ENCODE peak calls at places on chromosomes 13 and 19, in four cellular contexts. R, U, S and L are unnamed samples.

GRCh38 chr13:52809310-52809769 is 39.1 kb downstream of the PCDH8 start:
- DNase-seq in U (peak), S (peak), R (peak), L (peak)

GRCh38 chr13:114017028-114017630 is 43.3 kb upstream of the C13orf46 start:
- DNase-seq in U (no peak), R (no peak), S (peak), L (peak)

GRCh38 chr13:98976338-98976737 is 1.5 kb downstream of the DOCK9 start:
- DNase-seq in S (no peak), R (no peak), U (no peak), L (no peak)

GRCh38 chr19:3690551-3691371 is 9.5 kb downstream of the PIP5K1C start:
- DNase-seq in U (no peak), R (no peak), S (no peak), L (no peak)

GRCh38 chr13:78168981-78169380 is 250.3 kb upstream of the EDNRB start:
- DNase-seq in U (no peak), R (no peak), S (no peak), L (no peak)

GRCh38 chr19:8526345-8527062 is 12.5 kb upstream of the ZNF414 start:
- DNase-seq in S (peak), U (peak), R (no peak), L (peak)

GRCh38 chr19:13537454-13537853 is 31.2 kb upstream of the CACNA1A start:
- DNase-seq in R (no peak), S (peak), U (no peak), L (no peak)

GRCh38 chr13:93670858-93671257 is 444.3 kb downstream of the GPC6 start:
- DNase-seq in S (no peak), R (no peak), U (no peak), L (no peak)

GRCh38 chr19:45901432-45901903 is 945 bp downstream of the MYPOP start:
- DNase-seq in R (no peak), S (no peak), U (no peak), L (peak)

GRCh38 chr19:1074512-1075283 is 7.7 kb downstream of the ARHGAP45 start:
- DNase-seq in S (peak), R (no peak), U (no peak), L (peak)

GRCh38 chr19:33394006-33394722 is 20.7 kb downstream of the CEBPG start:
- DNase-seq in R (no peak), S (no peak), U (peak), L (no peak)

GRCh38 chr19:40154121-40154680 is 37.0 kb upstream of the MAP3K10 start:
- DNase-seq in U (no peak), S (no peak), R (no peak), L (no peak)

GRCh38 chr13:106986033-106986484 is 418.1 kb upstream of the ARGLU1 start:
- DNase-seq in R (no peak), S (no peak), U (no peak), L (no peak)

GRCh38 chr13:40388617-40389016 is 277.8 kb downstream of the FOXO1 start:
- DNase-seq in U (no peak), R (peak), S (no peak), L (no peak)

GRCh38 chr13:74134777-74135305 is 637 bp upstream of the KLF12 start:
- DNase-seq in R (no peak), S (no peak), U (no peak), L (peak)

GRCh38 chr13:22926176-22927007 is 254.4 kb upstream of the SGCG start:
- DNase-seq in S (peak), U (no peak), R (no peak), L (no peak)

GRCh38 chr19:51040151-51040550 is 5.3 kb upstream of the KLK12 start:
- DNase-seq in R (no peak), U (no peak), S (no peak), L (no peak)

GRCh38 chr13:110340812-110341444 is 33.8 kb downstream of the COL4A2 start:
- DNase-seq in S (no peak), R (no peak), U (no peak), L (no peak)

GRCh38 chr13:100396771-100397170 is 191.8 kb downstream of the GGACT start:
- DNase-seq in S (no peak), R (no peak), U (no peak), L (no peak)

GRCh38 chr19:47756953-47757608 is 11.7 kb downstream of the NOP53 start:
- DNase-seq in R (no peak), S (no peak), U (no peak), L (no peak)

GRCh38 chr13:40665754-40666057 is 735 bp downstream of the FOXO1 start:
- DNase-seq in R (no peak), S (no peak), U (no peak), L (peak)

GRCh38 chr13:56864451-56864850 is 276.3 kb upstream of the PRR20A start:
- DNase-seq in U (no peak), S (no peak), R (no peak), L (no peak)

GRCh38 chr13:50353651-50354415 is 338.6 kb downstream of the KCNRG start:
- DNase-seq in R (no peak), S (no peak), U (no peak), L (no peak)

GRCh38 chr13:50203256-50204083 is 188.2 kb downstream of the KCNRG start:
- DNase-seq in U (no peak), S (no peak), R (no peak), L (no peak)

GRCh38 chr13:65966991-65967451 is 1263.1 kb downstream of the PCDH9 start:
- DNase-seq in R (no peak), U (peak), S (peak), L (peak)

GRCh38 chr19:10612515-10613119 is 12.7 kb upstream of the SLC44A2 start:
- DNase-seq in R (no peak), S (no peak), U (no peak), L (peak)

GRCh38 chr19:41801031-41801430 is 4.6 kb downstream of the CEACAM3 start:
- DNase-seq in S (no peak), U (no peak), R (no peak), L (no peak)

GRCh38 chr13:94344126-94344863 is 135.2 kb downstream of the DCT start:
- DNase-seq in R (no peak), S (no peak), U (peak), L (no peak)

GRCh38 chr19:46755077-46755852 is 9.0 kb upstream of the STRN4 start:
- DNase-seq in R (no peak), U (no peak), S (no peak), L (no peak)

GRCh38 chr19:35153701-35154534 is 617 bp upstream of the FXYD5 start:
- DNase-seq in S (peak), U (no peak), R (no peak), L (peak)

GRCh38 chr19:47901370-47901769 is 15.3 kb upstream of the SULT2A1 start:
- DNase-seq in S (no peak), R (no peak), U (no peak), L (no peak)

GRCh38 chr13:21033224-21033855 is 28.0 kb downstream of the LATS2 start:
- DNase-seq in R (no peak), U (no peak), S (no peak), L (no peak)

GRCh38 chr19:42048992-42049391 is 21.0 kb downstream of the GRIK5 start:
- DNase-seq in U (no peak), R (no peak), S (peak), L (no peak)

GRCh38 chr19:50702870-50703829 is 16.5 kb downstream of the SHANK1 start:
- DNase-seq in S (no peak), U (no peak), R (no peak), L (no peak)

GRCh38 chr19:35719402-35720162 is 1.8 kb downstream of the KMT2B start:
- DNase-seq in U (peak), R (no peak), S (no peak), L (no peak)

GRCh38 chr19:11364296-11364904 is 9.2 kb downstream of the PLPPR2 start:
- DNase-seq in R (no peak), U (no peak), S (no peak), L (no peak)

GRCh38 chr13:39847336-39847735 is 191.9 kb downstream of the COG6 start:
- DNase-seq in R (no peak), S (no peak), U (no peak), L (no peak)

GRCh38 chr13:97254809-97255208 is 32.7 kb downstream of the MBNL2 start:
- DNase-seq in U (no peak), S (no peak), R (no peak), L (no peak)
- TF ChIP-seq POLR2AphosphoS5 in U (no peak), S (no peak), R (no peak), L (peak)

DNA sequence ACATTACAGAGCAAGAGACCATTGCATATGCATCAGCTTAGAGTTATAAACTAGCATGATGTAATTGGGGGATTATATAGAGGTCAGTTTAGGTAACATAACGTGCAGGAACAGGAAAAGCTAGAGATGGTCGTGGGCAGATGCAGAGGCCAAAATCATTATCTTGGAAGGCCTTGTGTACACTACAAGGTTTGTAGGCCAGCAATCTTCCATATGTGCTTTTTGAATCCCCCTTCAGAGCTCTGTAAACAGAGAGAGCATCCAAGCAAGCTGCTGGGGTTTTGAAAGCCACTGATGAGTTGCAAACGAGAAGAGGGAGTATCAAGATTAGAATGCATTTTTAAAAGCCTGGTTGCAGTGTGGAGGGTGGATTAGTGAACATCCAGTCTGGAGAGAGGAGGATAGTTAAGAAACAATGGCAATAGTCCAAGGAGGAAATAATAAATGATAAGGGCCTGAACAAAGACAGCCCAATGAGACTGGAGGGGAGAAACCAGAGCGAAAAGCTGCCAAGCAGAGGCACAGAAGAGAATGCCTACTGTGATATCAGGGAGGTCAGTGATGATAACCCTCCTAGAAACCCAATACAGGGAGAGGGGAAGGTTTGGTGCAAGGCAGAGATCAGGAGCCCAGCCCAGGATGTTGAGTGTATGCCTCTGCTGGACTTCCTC is 109.6 kb downstream of the ZAR1L start:
- DNase-seq in U (no peak), R (no peak), S (no peak), L (peak)
- TF ChIP-seq MXI1 in U (no peak), R (no peak), S (no peak), L (no peak)

DNA sequence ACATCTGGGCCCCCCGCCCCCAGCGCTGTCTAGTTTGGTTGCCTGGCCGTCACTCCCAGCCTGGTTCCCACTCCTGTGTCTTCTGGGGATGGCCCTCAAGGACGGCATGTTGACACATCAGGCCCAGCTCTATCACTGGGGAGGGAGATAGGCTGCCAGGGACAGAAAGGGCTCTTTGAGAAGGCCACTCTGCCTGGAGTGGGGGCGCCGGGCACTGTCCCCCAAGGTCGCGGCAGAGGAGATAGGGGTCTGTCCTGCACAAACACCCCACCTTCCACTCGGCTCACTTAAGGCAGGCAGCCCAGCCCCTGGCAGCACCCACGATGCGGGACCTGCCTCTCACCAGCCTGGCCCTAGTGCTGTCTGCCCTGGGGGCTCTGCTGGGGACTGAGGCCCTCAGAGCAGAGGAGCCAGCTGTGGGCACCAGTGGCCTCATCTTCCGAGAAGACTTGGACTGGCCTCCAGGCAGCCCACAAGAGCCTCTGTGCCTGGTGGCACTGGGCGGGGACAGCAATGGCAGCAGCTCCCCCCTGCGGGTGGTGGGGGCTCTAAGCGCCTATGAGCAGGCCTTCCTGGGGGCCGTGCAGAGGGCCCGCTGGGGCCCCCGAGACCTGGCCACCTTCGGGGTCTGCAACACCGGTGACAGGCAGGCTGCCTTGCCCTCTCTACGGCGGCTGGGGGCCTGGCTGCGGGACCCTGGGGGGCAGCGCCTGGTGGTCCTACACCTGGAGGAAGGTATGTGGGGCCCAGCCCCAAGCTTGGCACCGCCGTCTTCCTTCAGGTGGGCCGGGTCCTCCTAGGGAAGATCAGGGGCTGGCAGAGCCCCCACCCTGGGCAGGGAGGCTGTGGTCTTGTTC is at the start of gene AMH:
- DNase-seq in U (no peak), R (no peak), S (no peak), L (peak)
- TF ChIP-seq POLR2AphosphoS5 in U (no peak), R (peak), S (peak), L (no peak)

GRCh38 chr13:30107536-30108136 is 199.7 kb downstream of the KATNAL1 start:
- DNase-seq in R (no peak), U (no peak), S (no peak), L (no peak)
- TF ChIP-seq MXI1 in R (no peak), U (no peak), S (no peak), L (no peak)

GRCh38 chr19:49677901-49678674 is 1.0 kb downstream of the PRMT1 start:
- DNase-seq in R (no peak), U (peak), S (peak), L (peak)
- TF ChIP-seq POLR2AphosphoS5 in R (peak), U (no peak), S (peak), L (no peak)

GRCh38 chr13:33353646-33354045 is 68.1 kb upstream of the STARD13 start:
- DNase-seq in U (no peak), S (no peak), R (no peak), L (no peak)

GRCh38 chr13:33351324-33351723 is 65.8 kb upstream of the STARD13 start:
- DNase-seq in R (no peak), U (no peak), S (no peak), L (no peak)

GRCh38 chr13:33353210-33353609 is 67.7 kb upstream of the STARD13 start:
- DNase-seq in U (no peak), R (peak), S (no peak), L (no peak)

GRCh38 chr13:33352520-33352919 is 67.0 kb upstream of the STARD13 start:
- DNase-seq in S (no peak), U (no peak), R (no peak), L (no peak)

DNA sequence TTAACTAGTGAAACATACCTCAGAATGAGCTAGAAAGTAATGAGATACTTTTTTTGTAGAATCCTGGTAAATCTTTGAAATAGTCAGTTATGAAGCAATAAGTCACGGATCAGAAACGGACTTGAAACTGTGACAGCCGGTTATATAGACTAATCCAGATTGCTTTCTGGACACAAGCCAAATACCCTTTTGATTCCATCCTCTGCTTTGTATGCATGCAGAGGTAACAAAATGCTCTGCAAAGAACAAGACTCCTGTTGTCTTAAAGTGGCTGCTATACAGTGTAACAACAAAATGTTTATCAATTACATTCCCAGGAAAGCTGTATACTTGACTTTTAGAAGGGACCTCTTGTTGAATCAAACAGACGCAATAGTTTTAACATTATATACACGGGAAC is 66.5 kb upstream of the STARD13 start:
- DNase-seq in S (no peak), U (peak), R (no peak), L (peak)
- TF ChIP-seq MXI1 in S (no peak), U (no peak), R (no peak), L (no peak)

DNA sequence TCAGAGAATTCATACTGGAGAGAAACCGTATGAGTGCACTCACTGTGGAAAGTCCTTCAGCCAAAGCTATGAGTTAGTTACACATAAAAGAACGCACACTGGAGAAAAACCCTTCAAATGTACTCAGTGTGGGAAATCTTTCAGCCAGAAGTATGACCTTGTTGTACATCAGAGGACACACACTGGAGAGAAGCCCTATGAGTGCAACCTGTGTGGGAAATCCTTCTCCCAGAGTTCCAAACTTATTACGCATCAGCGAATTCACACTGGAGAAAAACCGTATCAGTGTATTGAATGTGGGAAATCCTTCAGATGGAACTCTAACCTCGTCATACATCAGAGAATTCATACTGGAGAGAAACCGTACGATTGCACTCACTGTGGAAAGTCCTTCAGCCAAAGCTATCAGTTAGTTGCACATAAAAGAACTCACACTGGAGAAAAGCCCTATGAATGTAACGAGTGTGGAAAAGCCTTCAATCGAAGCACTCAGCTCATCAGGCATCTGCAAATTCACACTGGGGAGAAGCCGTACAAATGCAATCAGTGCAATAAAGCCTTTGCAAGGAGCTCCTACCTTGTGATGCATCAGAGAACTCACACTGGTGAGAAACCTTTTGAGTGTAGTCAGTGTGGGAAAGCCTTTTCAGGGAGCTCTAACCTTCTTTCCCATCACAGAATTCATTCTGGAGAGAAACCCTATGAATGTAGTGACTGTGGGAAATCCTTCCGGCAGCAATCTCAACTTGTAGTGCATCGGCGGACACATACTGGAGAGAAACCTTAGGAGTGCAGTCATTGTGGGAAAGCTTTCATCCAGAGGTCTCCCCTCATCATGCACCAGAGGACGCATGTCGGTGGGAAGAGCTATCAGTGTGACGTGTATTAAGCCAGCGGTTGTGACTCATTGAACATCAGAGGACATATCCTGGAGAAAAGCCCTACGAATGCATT is 16.5 kb upstream of the ZNF8 start:
- DNase-seq in U (no peak), S (no peak), R (no peak), L (no peak)
- TF ChIP-seq POLR2AphosphoS5 in U (no peak), S (no peak), R (no peak), L (no peak)

GRCh38 chr19:53868091-53868891 is 608 bp downstream of the MYADM start:
- DNase-seq in S (peak), R (no peak), U (peak), L (peak)
- TF ChIP-seq MXI1 in S (no peak), R (no peak), U (no peak), L (no peak)

GRCh38 chr19:56369886-56370676 is 23.3 kb downstream of the ZNF582 start:
- DNase-seq in R (no peak), U (no peak), S (no peak), L (no peak)

GRCh38 chr19:56372281-56372680 is 21.1 kb downstream of the ZNF582 start:
- DNase-seq in U (no peak), S (no peak), R (no peak), L (no peak)

GRCh38 chr19:56367829-56368711 is 25.3 kb downstream of the ZNF582 start:
- DNase-seq in U (peak), S (peak), R (peak), L (peak)
- TF ChIP-seq POLR2AphosphoS5 in U (peak), S (peak), R (peak), L (peak)